ENCODE peak calls at places on chromosomes 4 and X, in five cellular contexts. G is PC-3, K is A673, H is tibial nerve, M is heart left ventricle. S is an unnamed sample.

GRCh38 chr4:105122334-105122733 is 24.3 kb upstream of the TET2 start:
- DNase-seq in H (no peak), G (peak), M (no peak), K (peak), S (peak)

GRCh38 chr4:177442623-177443155 is 452 bp upstream of the AGA start:
- DNase-seq in M (peak), H (no peak), K (peak), G (no peak), S (no peak)

GRCh38 chr4:978957-979701 is 5.8 kb upstream of the DGKQ start:
- DNase-seq in H (no peak), G (no peak), K (no peak), M (no peak), S (no peak)

GRCh38 chrX:40010550-40011364 is 87.0 kb downstream of the BCOR start:
- DNase-seq in G (no peak), K (peak), H (no peak), M (no peak), S (no peak)

GRCh38 chr4:145954924-145955339 is 16.3 kb upstream of the ZNF827 start:
- DNase-seq in M (no peak), G (peak), K (peak), H (no peak), S (peak)

GRCh38 chr4:118557298-118557851 is 127.8 kb upstream of the METTL14 start:
- DNase-seq in H (no peak), M (no peak), K (peak), G (peak), S (peak)

GRCh38 chr4:829291-829690 is 3.4 kb upstream of the CPLX1 start:
- DNase-seq in G (no peak), H (no peak), K (no peak), M (no peak), S (no peak)

GRCh38 chrX:74585766-74586165 is 28.7 kb downstream of the RLIM start:
- DNase-seq in G (no peak), M (no peak), H (no peak), K (no peak), S (no peak)

GRCh38 chrX:136767104-136767941 is 13.4 kb downstream of the ARHGEF6 start:
- DNase-seq in H (no peak), K (peak), M (peak), G (peak), S (peak)

GRCh38 chr4:185270885-185271284 is 61.5 kb downstream of the SNX25 start:
- DNase-seq in H (no peak), G (no peak), M (no peak), K (no peak), S (no peak)

GRCh38 chr4:41418444-41418843 is 119.5 kb upstream of the LIMCH1 start:
- DNase-seq in M (peak), K (no peak), G (peak), H (no peak), S (no peak)

GRCh38 chr4:34047363-34047762 is 2197.0 kb downstream of the ARAP2 start:
- DNase-seq in K (no peak), G (no peak), H (no peak), M (no peak), S (no peak)

GRCh38 chr4:181838253-181838652 is 404.9 kb upstream of the TENM3 start:
- DNase-seq in M (no peak), H (no peak), G (no peak), K (no peak), S (no peak)

GRCh38 chrX:44432641-44433040 is 89.2 kb upstream of the EFHC2 start:
- DNase-seq in H (no peak), G (peak), K (peak), M (peak), S (no peak)

GRCh38 chr4:610411-611261 is 14.7 kb upstream of the PDE6B start:
- DNase-seq in K (no peak), M (no peak), G (peak), H (no peak), S (peak)

GRCh38 chr4:13523591-13524503 is 20.5 kb downstream of the NKX3-2 start:
- DNase-seq in G (no peak), H (no peak), K (no peak), M (no peak), S (no peak)

GRCh38 chr4:143587703-143588102 is 74.2 kb downstream of the SMARCA5 start:
- DNase-seq in H (no peak), K (peak), G (peak), M (no peak), S (no peak)

GRCh38 chr4:167424338-167425256 is 190.3 kb upstream of the SPOCK3 start:
- DNase-seq in H (no peak), M (no peak), G (no peak), K (no peak), S (no peak)

GRCh38 chr4:41600243-41600642 is 62.3 kb downstream of the LIMCH1 start:
- DNase-seq in H (no peak), G (peak), M (no peak), K (no peak), S (peak)

GRCh38 chr4:128320656-128321055 is 33.0 kb upstream of the PGRMC2 start:
- DNase-seq in M (no peak), H (no peak), G (no peak), K (no peak), S (no peak)

GRCh38 chrX:30888526-30889146 is 418 bp downstream of the TAB3 start:
- DNase-seq in G (no peak), K (peak), H (no peak), M (no peak), S (no peak)

GRCh38 chr4:150004481-150004880 is 73.8 kb upstream of the DCLK2 start:
- DNase-seq in H (no peak), M (no peak), G (no peak), K (no peak), S (no peak)

GRCh38 chrX:110795645-110796510 is at the start of gene CHRDL1:
- DNase-seq in H (peak), K (peak), G (no peak), M (peak), S (peak)

GRCh38 chr4:100188829-100189228 is 1.4 kb downstream of the DDIT4L start:
- DNase-seq in H (no peak), K (no peak), M (no peak), G (no peak), S (no peak)

GRCh38 chr4:23981328-23981727 is 91.5 kb upstream of the PPARGC1A start:
- DNase-seq in G (no peak), K (no peak), H (no peak), M (no peak), S (no peak)

GRCh38 chrX:52574416-52575275 is 57.8 kb upstream of the XAGE1B start:
- DNase-seq in K (peak), M (no peak), G (peak), H (no peak), S (peak)

GRCh38 chr4:8252301-8253173 is 17.0 kb upstream of the HTRA3 start:
- DNase-seq in G (no peak), M (no peak), H (no peak), K (no peak), S (no peak)

GRCh38 chrX:70039758-70040157 is 10.0 kb downstream of the AWAT2 start:
- DNase-seq in H (no peak), M (no peak), G (peak), K (no peak), S (no peak)

GRCh38 chrX:41761169-41761568 is 37.2 kb downstream of the GPR82 start:
- DNase-seq in G (no peak), M (no peak), K (no peak), H (no peak), S (no peak)

GRCh38 chr4:165864228-165864627 is 8.8 kb upstream of the TLL1 start:
- DNase-seq in M (no peak), K (no peak), G (no peak), H (no peak), S (peak)

GRCh38 chr4:4284827-4285618 is 4.9 kb downstream of the LYAR start:
- DNase-seq in G (peak), H (no peak), M (no peak), K (no peak), S (peak)

GRCh38 chr4:140662082-140662869 is 93.5 kb upstream of the UCP1 start:
- DNase-seq in K (no peak), M (no peak), H (no peak), G (peak), S (peak)

GRCh38 chr4:138945840-138946239 is 69.7 kb upstream of the NOCT start:
- DNase-seq in G (no peak), K (no peak), H (no peak), M (no peak), S (no peak)

GRCh38 chr4:69875576-69875975 is 15.6 kb upstream of the SULT1E1 start:
- DNase-seq in H (no peak), K (no peak), G (no peak), M (no peak), S (no peak)

GRCh38 chrX:47958943-47959342 is 44.8 kb downstream of the ZNF182 start:
- DNase-seq in M (no peak), G (peak), K (peak), H (no peak), S (no peak)

GRCh38 chr4:174222266-174222872 is 61.1 kb downstream of the FBXO8 start:
- DNase-seq in H (no peak), G (peak), K (peak), M (no peak), S (peak)

GRCh38 chr4:119286377-119287002 is 35.4 kb downstream of the FABP2 start:
- DNase-seq in G (peak), H (no peak), M (peak), K (peak), S (no peak)

GRCh38 chrX:46447384-46447783 is 97.8 kb downstream of the ZNF674 start:
- DNase-seq in M (no peak), G (peak), K (peak), H (no peak), S (no peak)

GRCh38 chrX:133402042-133402453 is 13.2 kb downstream of the GPC4 start:
- DNase-seq in M (no peak), K (no peak), G (no peak), H (no peak), S (no peak)

GRCh38 chr4:126395661-126396060 is 1080.9 kb downstream of the FAT4 start:
- DNase-seq in M (no peak), H (no peak), K (no peak), G (no peak), S (no peak)

GRCh38 chr4:103100691-103101090 is 1.1 kb upstream of the BDH2 start:
- DNase-seq in K (no peak), M (no peak), H (no peak), G (no peak), S (no peak)

GRCh38 chr4:103111598-103111997 is 12.0 kb upstream of the BDH2 start:
- DNase-seq in K (no peak), M (no peak), H (no peak), G (no peak), S (no peak)

GRCh38 chr4:103104886-103105285 is 5.3 kb upstream of the BDH2 start:
- DNase-seq in G (no peak), K (no peak), H (no peak), M (no peak), S (no peak)

GRCh38 chr4:103108547-103108946 is 8.9 kb upstream of the BDH2 start:
- DNase-seq in K (no peak), H (no peak), M (no peak), G (no peak), S (no peak)

GRCh38 chr4:103105558-103106356 is 6.1 kb upstream of the BDH2 start:
- DNase-seq in G (no peak), H (no peak), K (no peak), M (no peak), S (no peak)
- H3K27ac ChIP-seq in G (peak), H (no peak), K (no peak), M (no peak), S (no peak)

GRCh38 chr4:99090511-99090910 is 1.9 kb upstream of the ADH5 start:
- DNase-seq in H (no peak), M (no peak), G (no peak), K (no peak), S (no peak)
- H3K27ac ChIP-seq in H (no peak), M (peak), G (no peak), K (no peak), S (no peak)

DNA sequence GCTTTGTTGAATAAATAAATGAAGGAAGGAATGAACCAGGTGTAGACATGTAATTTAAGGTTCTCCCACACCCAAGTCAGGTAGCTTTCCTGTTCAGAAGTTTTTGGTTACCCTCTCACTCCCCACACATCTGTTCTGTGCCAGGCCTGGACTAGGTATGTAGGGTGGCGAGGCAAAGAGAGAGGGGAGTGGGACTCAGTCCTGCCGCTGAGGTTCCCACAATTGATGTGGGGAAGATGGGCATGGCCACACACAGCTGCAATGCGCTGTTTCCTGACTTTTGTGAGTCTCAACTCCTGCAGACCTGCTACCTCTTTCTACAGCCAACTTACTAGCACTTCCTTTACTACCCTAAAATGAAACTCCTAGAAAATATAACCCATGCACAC is 88.9 kb downstream of the RTL5 start:
- DNase-seq in M (no peak), G (no peak), K (no peak), H (no peak), S (no peak)
- H3K27ac ChIP-seq in M (no peak), G (no peak), K (no peak), H (no peak), S (no peak)

GRCh38 chrX:7021991-7022390 is 125.5 kb upstream of the STS start:
- DNase-seq in K (no peak), M (no peak), H (no peak), G (no peak), S (no peak)

GRCh38 chrX:7025471-7025870 is 122.0 kb upstream of the STS start:
- DNase-seq in K (no peak), M (no peak), H (no peak), G (no peak), S (no peak)

GRCh38 chrX:7028246-7028645 is 119.3 kb upstream of the STS start:
- DNase-seq in H (no peak), M (no peak), G (no peak), K (no peak), S (no peak)

GRCh38 chrX:7024850-7025249 is 122.7 kb upstream of the STS start:
- DNase-seq in H (no peak), G (no peak), K (no peak), M (no peak), S (no peak)

GRCh38 chrX:7027071-7027470 is 120.4 kb upstream of the STS start:
- DNase-seq in M (no peak), G (no peak), K (no peak), H (no peak), S (no peak)
- H3K27ac ChIP-seq in M (no peak), G (no peak), K (no peak), H (no peak), S (no peak)

S was measured in RWPE1.